ENCODE peak calls at places on chromosomes 6 and 20, in seven cellular contexts. G is upper lobe of right lung; R is NCI-H2081; Y is NCI-H510A; Q is lower leg skin; P is stimulated activated CD8-positive, alpha-beta memory T cell treated with anti-CD3 and anti-CD28 coated beads, Interleukin-2, amount 100 ng/mL, for 48 hours; B is effector memory CD8-positive, alpha-beta T cell. O is an unnamed sample.

GRCh38 chr6:25360611-25361010 is 81.4 kb downstream of the CARMIL1 start:
- DNase-seq in G (no peak), R (no peak), Y (no peak), Q (no peak), P (no peak), B (no peak), O (no peak)

GRCh38 chr6:168148231-168148849 is 69.3 kb upstream of the FRMD1 start:
- DNase-seq in G (no peak), R (no peak), Y (no peak), Q (peak), P (no peak), B (no peak), O (no peak)

GRCh38 chr6:34053721-34054120 is 92.2 kb downstream of the GRM4 start:
- DNase-seq in G (no peak), R (peak), Y (peak), Q (no peak), P (no peak), B (no peak), O (no peak)

GRCh38 chr20:32155017-32155965 is 45.8 kb downstream of the TM9SF4 start:
- DNase-seq in G (peak), R (peak), Y (peak), Q (peak), P (no peak), B (no peak), O (no peak)

GRCh38 chr6:74946961-74947360 is 258.9 kb downstream of the COL12A1 start:
- DNase-seq in G (no peak), R (no peak), Y (no peak), Q (no peak), P (no peak), B (no peak), O (no peak)

GRCh38 chr20:38723069-38723981 is 961 bp upstream of the SLC32A1 start:
- DNase-seq in G (no peak), R (no peak), Y (no peak), Q (no peak), P (no peak), B (no peak), O (no peak)

GRCh38 chr20:41287327-41287726 is 30.2 kb downstream of the ZHX3 start:
- DNase-seq in G (no peak), R (no peak), Y (no peak), Q (no peak), P (no peak), B (no peak), O (no peak)

GRCh38 chr6:63440057-63440456 is 120.3 kb upstream of the LGSN start:
- DNase-seq in G (no peak), R (peak), Y (peak), Q (no peak), P (no peak), B (no peak), O (no peak)

GRCh38 chr6:7954477-7955200 is 44.1 kb upstream of the TXNDC5 start:
- DNase-seq in G (no peak), R (no peak), Y (no peak), Q (no peak), P (no peak), B (no peak), O (no peak)

GRCh38 chr6:168214586-168215104 is 104.9 kb downstream of the DACT2 start:
- DNase-seq in G (no peak), R (no peak), Y (no peak), Q (peak), P (no peak), B (no peak), O (no peak)

GRCh38 chr20:50518270-50518721 is 8.1 kb downstream of the PTPN1 start:
- DNase-seq in G (no peak), R (no peak), Y (no peak), Q (no peak), P (no peak), B (no peak), O (no peak)

O was measured in NCI-H1417 treated with DMSO at 0.1 percent for 48 hours.